ENCODE peak calls at places on chromosome 13, in five cellular contexts. B, C, J, F and O are unnamed samples.

GRCh38 chr13:79393564-79394249 is 12.3 kb downstream of the RBM26 start:
- DNase-seq in B (peak), C (no peak), J (no peak), F (peak), O (peak)

GRCh38 chr13:32022292-32022691 is 9.3 kb upstream of the FRY start:
- DNase-seq in B (no peak), C (no peak), J (no peak), F (no peak), O (no peak)

GRCh38 chr13:49481788-49482187 is 14.0 kb upstream of the PHF11 start:
- DNase-seq in B (no peak), C (no peak), J (no peak), F (no peak), O (no peak)

GRCh38 chr13:110541526-110541920 is 20.0 kb downstream of the RAB20 start:
- DNase-seq in B (no peak), C (no peak), J (no peak), F (no peak), O (no peak)

GRCh38 chr13:51520524-51520923 is 63.7 kb upstream of the WDFY2 start:
- DNase-seq in B (no peak), C (no peak), J (no peak), F (peak), O (no peak)

GRCh38 chr13:20714563-20715339 is 11.3 kb downstream of the IL17D start:
- DNase-seq in B (no peak), C (peak), J (peak), F (peak), O (no peak)

GRCh38 chr13:108346376-108346775 is 76.9 kb downstream of the TNFSF13B start:
- DNase-seq in B (peak), C (no peak), J (no peak), F (no peak), O (no peak)

GRCh38 chr13:38582133-38582532 is 104.7 kb upstream of the FREM2 start:
- DNase-seq in B (no peak), C (peak), J (no peak), F (peak), O (peak)

GRCh38 chr13:102825921-102826706 is 19.7 kb upstream of the ERCC5 start:
- DNase-seq in B (no peak), C (peak), J (no peak), F (peak), O (no peak)

GRCh38 chr13:48043789-48044503 is 6.4 kb downstream of the NUDT15 start:
- DNase-seq in B (no peak), C (peak), J (no peak), F (peak), O (no peak)

GRCh38 chr13:94825507-94825906 is 113.2 kb upstream of the SOX21 start:
- DNase-seq in B (no peak), C (no peak), J (peak), F (no peak), O (no peak)

GRCh38 chr13:40430234-40430633 is 236.2 kb downstream of the FOXO1 start:
- DNase-seq in B (no peak), C (no peak), J (no peak), F (no peak), O (no peak)

GRCh38 chr13:79625517-79625916 is 144.6 kb downstream of the NDFIP2 start:
- DNase-seq in B (no peak), C (no peak), J (no peak), F (no peak), O (no peak)

GRCh38 chr13:39602614-39603366 is at the start of gene LHFPL6:
- DNase-seq in B (peak), C (peak), J (peak), F (peak), O (peak)

GRCh38 chr13:50993371-50993770 is 83.8 kb downstream of the RNASEH2B start:
- DNase-seq in B (no peak), C (no peak), J (no peak), F (no peak), O (no peak)

GRCh38 chr13:113841355-113841653 is 22.6 kb downstream of the GAS6 start:
- DNase-seq in B (no peak), C (no peak), J (no peak), F (no peak), O (no peak)

GRCh38 chr13:90709329-90709728 is 638.2 kb upstream of the MIR17HG start:
- DNase-seq in B (no peak), C (no peak), J (no peak), F (no peak), O (no peak)

GRCh38 chr13:93147946-93148345 is 78.7 kb upstream of the GPC6 start:
- DNase-seq in B (no peak), C (no peak), J (no peak), F (no peak), O (no peak)

GRCh38 chr13:64928704-64929499 is 2301.2 kb downstream of the PCDH9 start:
- DNase-seq in B (no peak), C (peak), J (no peak), F (peak), O (no peak)

GRCh38 chr13:97136418-97136817 is 85.7 kb upstream of the MBNL2 start:
- DNase-seq in B (no peak), C (no peak), J (no peak), F (no peak), O (no peak)

GRCh38 chr13:97240789-97241734 is 18.9 kb downstream of the MBNL2 start:
- DNase-seq in B (no peak), C (no peak), J (no peak), F (no peak), O (no peak)

GRCh38 chr13:44764334-44764733 is 188.2 kb upstream of the TSC22D1 start:
- DNase-seq in B (no peak), C (no peak), J (no peak), F (no peak), O (no peak)

GRCh38 chr13:108734676-108735075 is 105.3 kb downstream of the MYO16 start:
- DNase-seq in B (no peak), C (no peak), J (no peak), F (no peak), O (no peak)

GRCh38 chr13:98060282-98060681 is 82.6 kb upstream of the FARP1 start:
- DNase-seq in B (no peak), C (no peak), J (no peak), F (no peak), O (no peak)

GRCh38 chr13:26929971-26930730 is 169.6 kb upstream of the GPR12 start:
- DNase-seq in B (peak), C (peak), J (peak), F (peak), O (peak)

GRCh38 chr13:79098603-79099002 is 307.5 kb downstream of the RBM26 start:
- DNase-seq in B (no peak), C (no peak), J (no peak), F (no peak), O (no peak)

GRCh38 chr13:113152894-113153809 is 5.3 kb upstream of the PROZ start:
- DNase-seq in B (peak), C (peak), J (peak), F (peak), O (peak)

GRCh38 chr13:51747438-51748434 is 56.2 kb downstream of the DHRS12 start:
- DNase-seq in B (no peak), C (no peak), J (no peak), F (no peak), O (no peak)

GRCh38 chr13:26710166-26710565 is 50.4 kb downstream of the GPR12 start:
- DNase-seq in B (no peak), C (no peak), J (no peak), F (no peak), O (no peak)

GRCh38 chr13:91331047-91331915 is 16.2 kb upstream of the MIR17HG start:
- DNase-seq in B (no peak), C (no peak), J (no peak), F (no peak), O (no peak)

GRCh38 chr13:97502192-97502591 is 68.2 kb downstream of the RAP2A start:
- DNase-seq in B (no peak), C (no peak), J (no peak), F (no peak), O (no peak)

GRCh38 chr13:85247780-85248179 is 551.4 kb downstream of the SLITRK6 start:
- DNase-seq in B (no peak), C (no peak), J (no peak), F (no peak), O (no peak)

GRCh38 chr13:100397627-100398026 is 191.0 kb downstream of the GGACT start:
- DNase-seq in B (no peak), C (no peak), J (no peak), F (no peak), O (no peak)

GRCh38 chr13:48859168-48860105 is 116.3 kb upstream of the FNDC3A start:
- DNase-seq in B (no peak), C (no peak), J (no peak), F (no peak), O (no peak)